ENCODE peak calls at places on chromosomes 3 and 15, in nine cellular contexts. H, S, C, Z, P, J, A, F and T are unnamed samples.

GRCh38 chr3:71785594-71786472 is 885 bp upstream of the PROK2 start:
- DNase-seq in Z (no peak), C (no peak), S (no peak), P (no peak), J (no peak), F (no peak), A (no peak), H (no peak), T (no peak)

GRCh38 chr3:42699511-42699971 is 3.1 kb downstream of the HHATL start:
- DNase-seq in C (no peak), P (no peak), F (no peak), S (no peak), Z (no peak), J (no peak), A (no peak), H (no peak), T (no peak)

GRCh38 chr3:114706591-114707224 is 412.9 kb downstream of the TIGIT start:
- DNase-seq in A (peak), J (peak), P (no peak), C (peak), S (no peak), H (no peak), F (peak), Z (no peak), T (no peak)

GRCh38 chr3:55481918-55482495 is 5.1 kb downstream of the WNT5A start:
- DNase-seq in A (no peak), P (no peak), J (peak), F (no peak), H (no peak), Z (peak), S (no peak), C (peak), T (no peak)

GRCh38 chr3:135238866-135239434 is 443.9 kb downstream of the EPHB1 start:
- DNase-seq in Z (no peak), H (no peak), J (no peak), A (no peak), F (no peak), P (no peak), S (no peak), C (no peak), T (no peak)

GRCh38 chr15:99127773-99128172 is 22.9 kb downstream of the SYNM start:
- DNase-seq in J (no peak), Z (no peak), P (no peak), A (no peak), H (no peak), C (no peak), F (no peak), S (no peak), T (no peak)

GRCh38 chr3:58581328-58582091 is 4.3 kb upstream of the FAM107A start:
- DNase-seq in J (no peak), A (no peak), Z (no peak), C (no peak), F (no peak), S (no peak), H (no peak), P (no peak), T (no peak)

GRCh38 chr3:127168271-127168670 is 24.7 kb upstream of the PRR23E start:
- DNase-seq in P (no peak), Z (peak), J (no peak), C (no peak), S (peak), F (no peak), A (no peak), H (no peak), T (no peak)

GRCh38 chr15:40285151-40285898 is 2.5 kb upstream of the ANKRD63 start:
- DNase-seq in J (no peak), S (no peak), C (peak), Z (no peak), F (peak), H (no peak), P (no peak), A (no peak), T (no peak)

GRCh38 chr3:57756528-57757401 is 656 bp downstream of the SLMAP start:
- DNase-seq in C (peak), H (peak), A (no peak), P (peak), S (no peak), J (peak), F (peak), Z (peak), T (no peak)

GRCh38 chr3:14216257-14217048 is 37.8 kb downstream of the LSM3 start:
- DNase-seq in H (peak), Z (peak), C (peak), F (no peak), P (peak), J (no peak), A (no peak), S (peak), T (no peak)

GRCh38 chr3:14262867-14263266 is 84.2 kb downstream of the LSM3 start:
- DNase-seq in J (no peak), S (no peak), P (no peak), A (no peak), H (no peak), C (no peak), F (no peak), Z (no peak), T (no peak)

GRCh38 chr3:136893848-136894443 is 31.9 kb downstream of the NCK1 start:
- DNase-seq in S (no peak), C (peak), P (no peak), Z (no peak), A (peak), H (no peak), J (peak), F (peak), T (no peak)

GRCh38 chr3:100737334-100737733 is 28.0 kb downstream of the TFG start:
- DNase-seq in S (no peak), A (no peak), J (no peak), Z (no peak), P (no peak), C (peak), F (peak), H (no peak), T (no peak)

GRCh38 chr3:126549861-126550487 is 8.8 kb downstream of the C3orf22 start:
- DNase-seq in A (no peak), P (no peak), J (no peak), Z (peak), H (peak), F (no peak), S (no peak), C (no peak), T (peak)

GRCh38 chr3:143363276-143363675 is 243.7 kb downstream of the CHST2 start:
- DNase-seq in A (no peak), J (no peak), F (no peak), Z (no peak), P (no peak), S (no peak), H (no peak), C (peak), T (no peak)

GRCh38 chr15:34122771-34123183 is 20.9 kb downstream of the PGBD4 start:
- DNase-seq in A (peak), F (peak), C (peak), J (peak), H (no peak), P (no peak), Z (no peak), S (no peak), T (no peak)

GRCh38 chr15:75620043-75620775 is 5.3 kb downstream of the SNUPN start:
- DNase-seq in A (peak), F (peak), S (no peak), P (no peak), C (peak), J (peak), Z (peak), H (no peak), T (no peak)

GRCh38 chr15:59999558-60000112 is 4.5 kb upstream of the FOXB1 start:
- DNase-seq in Z (no peak), H (no peak), F (no peak), C (no peak), S (no peak), A (no peak), P (no peak), J (no peak), T (no peak)

GRCh38 chr15:58549013-58549779 is 117.4 kb downstream of the LIPC start:
- DNase-seq in Z (no peak), S (no peak), F (peak), H (no peak), J (no peak), P (no peak), A (no peak), C (peak), T (no peak)

GRCh38 chr15:78037779-78038305 is 39.7 kb downstream of the TBC1D2B start:
- DNase-seq in P (no peak), S (no peak), Z (no peak), F (no peak), A (no peak), C (no peak), H (no peak), J (no peak), T (no peak)

GRCh38 chr3:188316021-188316722 is 162.2 kb downstream of the LPP start:
- DNase-seq in F (peak), C (no peak), S (no peak), H (no peak), Z (no peak), A (no peak), P (no peak), J (no peak), T (no peak)

GRCh38 chr3:125437631-125438435 is 62.7 kb upstream of the ZNF148 start:
- DNase-seq in Z (peak), J (peak), A (no peak), F (peak), H (peak), P (peak), C (peak), S (peak), T (peak)

GRCh38 chr3:48759071-48759470 is 42.0 kb upstream of the IP6K2 start:
- DNase-seq in J (no peak), Z (no peak), A (no peak), H (no peak), S (no peak), C (no peak), P (no peak), F (no peak), T (no peak)

GRCh38 chr15:98155356-98155755 is 194.9 kb downstream of the ARRDC4 start:
- DNase-seq in A (peak), S (no peak), Z (no peak), J (peak), C (peak), H (no peak), P (no peak), F (peak), T (no peak)

GRCh38 chr3:146065573-146066006 is 95.4 kb downstream of the PLOD2 start:
- DNase-seq in J (peak), C (peak), H (no peak), F (peak), S (no peak), Z (no peak), P (no peak), A (peak), T (no peak)

GRCh38 chr3:179410317-179410716 is 41.0 kb downstream of the GNB4 start:
- DNase-seq in J (no peak), H (no peak), Z (no peak), S (no peak), A (no peak), C (peak), F (no peak), P (no peak), T (no peak)

GRCh38 chr3:33115024-33115768 is 1.4 kb downstream of the CRTAP start:
- DNase-seq in F (peak), H (peak), A (peak), Z (peak), J (peak), C (peak), P (no peak), S (peak), T (no peak)

GRCh38 chr15:71397377-71397776 is 282.1 kb downstream of the THSD4 start:
- DNase-seq in A (no peak), P (no peak), Z (no peak), H (no peak), J (no peak), C (no peak), F (peak), S (no peak), T (no peak)

GRCh38 chr3:138438896-138439295 is 4.5 kb downstream of the ESYT3 start:
- DNase-seq in P (no peak), J (no peak), S (no peak), H (no peak), C (peak), Z (no peak), F (no peak), A (no peak), T (no peak)

GRCh38 chr15:45715528-45715927 is 80.7 kb downstream of the SQOR start:
- DNase-seq in Z (no peak), S (no peak), H (no peak), J (no peak), F (peak), A (peak), P (no peak), C (peak), T (no peak)